ENCODE peak calls at places on chromosomes 5 and 9, in ten cellular contexts. One of them, this sample, is unnamed.

GRCh38 chr9:137586854-137587253 is 3.5 kb downstream of the ZMYND19 start:
- DNase-seq in GM23338: no peak
- DNase-seq in choroid plexus epithelial cell: no peak
- DNase-seq in spleen: no peak
- DNase-seq in transverse colon: no peak
- DNase-seq in astrocyte of the spinal cord: no peak
- DNase-seq in bronchial epithelial cell: no peak
- DNase-seq in IMR-90: no peak
- DNase-seq in hepatocyte: no peak
- DNase-seq in left lung: no peak
- DNase-seq in this sample: no peak

GRCh38 chr5:8676731-8677130 is 807.8 kb downstream of the MTRR start:
- DNase-seq in GM23338: no peak
- DNase-seq in choroid plexus epithelial cell: peak
- DNase-seq in spleen: no peak
- DNase-seq in transverse colon: no peak
- DNase-seq in astrocyte of the spinal cord: no peak
- DNase-seq in bronchial epithelial cell: no peak
- DNase-seq in IMR-90: peak
- DNase-seq in hepatocyte: no peak
- DNase-seq in left lung: no peak
- DNase-seq in this sample: no peak

GRCh38 chr9:97766610-97767009 is 69.5 kb upstream of the XPA start:
- DNase-seq in GM23338: no peak
- DNase-seq in choroid plexus epithelial cell: no peak
- DNase-seq in spleen: no peak
- DNase-seq in transverse colon: no peak
- DNase-seq in astrocyte of the spinal cord: no peak
- DNase-seq in bronchial epithelial cell: no peak
- DNase-seq in IMR-90: no peak
- DNase-seq in hepatocyte: no peak
- DNase-seq in left lung: no peak
- DNase-seq in this sample: no peak

GRCh38 chr9:15295761-15296405 is 11.1 kb downstream of the TTC39B start:
- DNase-seq in GM23338: no peak
- DNase-seq in choroid plexus epithelial cell: peak
- DNase-seq in spleen: no peak
- DNase-seq in transverse colon: peak
- DNase-seq in astrocyte of the spinal cord: peak
- DNase-seq in bronchial epithelial cell: peak
- DNase-seq in IMR-90: peak
- DNase-seq in hepatocyte: peak
- DNase-seq in left lung: no peak
- DNase-seq in this sample: no peak

GRCh38 chr9:133691191-133691590 is 47.0 kb downstream of the SARDH start:
- DNase-seq in GM23338: no peak
- DNase-seq in choroid plexus epithelial cell: no peak
- DNase-seq in spleen: peak
- DNase-seq in transverse colon: no peak
- DNase-seq in astrocyte of the spinal cord: no peak
- DNase-seq in bronchial epithelial cell: no peak
- DNase-seq in IMR-90: no peak
- DNase-seq in hepatocyte: no peak
- DNase-seq in left lung: no peak
- DNase-seq in this sample: no peak

GRCh38 chr9:89675403-89675771 is 70.6 kb downstream of the GADD45G start:
- DNase-seq in GM23338: no peak
- DNase-seq in choroid plexus epithelial cell: no peak
- DNase-seq in spleen: no peak
- DNase-seq in transverse colon: no peak
- DNase-seq in astrocyte of the spinal cord: no peak
- DNase-seq in bronchial epithelial cell: no peak
- DNase-seq in IMR-90: no peak
- DNase-seq in hepatocyte: no peak
- DNase-seq in left lung: no peak
- DNase-seq in this sample: no peak

GRCh38 chr9:128276008-128276573 is at the start of gene SWI5:
- DNase-seq in GM23338: peak
- DNase-seq in choroid plexus epithelial cell: peak
- DNase-seq in spleen: peak
- DNase-seq in transverse colon: peak
- DNase-seq in astrocyte of the spinal cord: peak
- DNase-seq in bronchial epithelial cell: peak
- DNase-seq in IMR-90: peak
- DNase-seq in hepatocyte: peak
- DNase-seq in left lung: peak
- DNase-seq in this sample: peak

GRCh38 chr9:95004452-95005275 is 278.2 kb downstream of the AOPEP start:
- DNase-seq in GM23338: peak
- DNase-seq in choroid plexus epithelial cell: no peak
- DNase-seq in spleen: peak
- DNase-seq in transverse colon: peak
- DNase-seq in astrocyte of the spinal cord: no peak
- DNase-seq in bronchial epithelial cell: no peak
- DNase-seq in IMR-90: no peak
- DNase-seq in hepatocyte: peak
- DNase-seq in left lung: peak
- DNase-seq in this sample: no peak

GRCh38 chr9:72052122-72052521 is 8.3 kb downstream of the C9orf57 start:
- DNase-seq in GM23338: no peak
- DNase-seq in choroid plexus epithelial cell: no peak
- DNase-seq in spleen: no peak
- DNase-seq in transverse colon: no peak
- DNase-seq in astrocyte of the spinal cord: no peak
- DNase-seq in bronchial epithelial cell: no peak
- DNase-seq in IMR-90: no peak
- DNase-seq in hepatocyte: no peak
- DNase-seq in left lung: no peak
- DNase-seq in this sample: no peak

GRCh38 chr9:102164247-102164646 is 425.8 kb upstream of the GRIN3A start:
- DNase-seq in GM23338: no peak
- DNase-seq in choroid plexus epithelial cell: no peak
- DNase-seq in spleen: no peak
- DNase-seq in transverse colon: no peak
- DNase-seq in astrocyte of the spinal cord: no peak
- DNase-seq in bronchial epithelial cell: no peak
- DNase-seq in IMR-90: no peak
- DNase-seq in hepatocyte: no peak
- DNase-seq in left lung: no peak
- DNase-seq in this sample: no peak
- TF ChIP-seq CTCF in GM23338: no peak
- TF ChIP-seq CTCF in choroid plexus epithelial cell: no peak
- TF ChIP-seq CTCF in spleen: no peak
- TF ChIP-seq CTCF in transverse colon: no peak
- TF ChIP-seq CTCF in astrocyte of the spinal cord: no peak
- TF ChIP-seq CTCF in bronchial epithelial cell: no peak
- TF ChIP-seq CTCF in IMR-90: no peak
- TF ChIP-seq CTCF in hepatocyte: no peak
- TF ChIP-seq CTCF in left lung: no peak
- TF ChIP-seq CTCF in this sample: no peak

GRCh38 chr9:21904776-21905175 is 89.4 kb downstream of the CDKN2A start:
- DNase-seq in GM23338: peak
- DNase-seq in choroid plexus epithelial cell: peak
- DNase-seq in spleen: no peak
- DNase-seq in transverse colon: no peak
- DNase-seq in astrocyte of the spinal cord: peak
- DNase-seq in bronchial epithelial cell: no peak
- DNase-seq in IMR-90: no peak
- DNase-seq in hepatocyte: no peak
- DNase-seq in left lung: no peak
- DNase-seq in this sample: no peak
- TF ChIP-seq CTCF in GM23338: peak
- TF ChIP-seq CTCF in choroid plexus epithelial cell: peak
- TF ChIP-seq CTCF in spleen: no peak
- TF ChIP-seq CTCF in transverse colon: no peak
- TF ChIP-seq CTCF in astrocyte of the spinal cord: peak
- TF ChIP-seq CTCF in bronchial epithelial cell: no peak
- TF ChIP-seq CTCF in IMR-90: no peak
- TF ChIP-seq CTCF in hepatocyte: no peak
- TF ChIP-seq CTCF in left lung: no peak
- TF ChIP-seq CTCF in this sample: peak

GRCh38 chr5:113660848-113661247 is 147.4 kb downstream of the YTHDC2 start:
- DNase-seq in GM23338: no peak
- DNase-seq in choroid plexus epithelial cell: no peak
- DNase-seq in spleen: no peak
- DNase-seq in transverse colon: no peak
- DNase-seq in astrocyte of the spinal cord: no peak
- DNase-seq in bronchial epithelial cell: no peak
- DNase-seq in IMR-90: no peak
- DNase-seq in hepatocyte: no peak
- DNase-seq in left lung: no peak
- DNase-seq in this sample: no peak

GRCh38 chr5:113663879-113664278 is 150.4 kb downstream of the YTHDC2 start:
- DNase-seq in GM23338: peak
- DNase-seq in choroid plexus epithelial cell: peak
- DNase-seq in spleen: no peak
- DNase-seq in transverse colon: peak
- DNase-seq in astrocyte of the spinal cord: peak
- DNase-seq in bronchial epithelial cell: peak
- DNase-seq in IMR-90: peak
- DNase-seq in hepatocyte: peak
- DNase-seq in left lung: no peak
- DNase-seq in this sample: peak
- TF ChIP-seq CTCF in GM23338: peak
- TF ChIP-seq CTCF in choroid plexus epithelial cell: peak
- TF ChIP-seq CTCF in spleen: no peak
- TF ChIP-seq CTCF in transverse colon: peak
- TF ChIP-seq CTCF in astrocyte of the spinal cord: peak
- TF ChIP-seq CTCF in bronchial epithelial cell: peak
- TF ChIP-seq CTCF in IMR-90: peak
- TF ChIP-seq CTCF in hepatocyte: peak
- TF ChIP-seq CTCF in left lung: no peak
- TF ChIP-seq CTCF in this sample: peak

GRCh38 chr5:65481635-65482271 is at the start of gene ADAMTS6:
- DNase-seq in GM23338: peak
- DNase-seq in choroid plexus epithelial cell: peak
- DNase-seq in spleen: peak
- DNase-seq in transverse colon: peak
- DNase-seq in astrocyte of the spinal cord: peak
- DNase-seq in bronchial epithelial cell: peak
- DNase-seq in IMR-90: peak
- DNase-seq in hepatocyte: peak
- DNase-seq in left lung: peak
- DNase-seq in this sample: peak

GRCh38 chr5:65479527-65479926 is 2.2 kb downstream of the ADAMTS6 start:
- DNase-seq in GM23338: no peak
- DNase-seq in choroid plexus epithelial cell: peak
- DNase-seq in spleen: no peak
- DNase-seq in transverse colon: no peak
- DNase-seq in astrocyte of the spinal cord: no peak
- DNase-seq in bronchial epithelial cell: no peak
- DNase-seq in IMR-90: no peak
- DNase-seq in hepatocyte: no peak
- DNase-seq in left lung: no peak
- DNase-seq in this sample: no peak

GRCh38 chr5:65481171-65481575 is 547 bp downstream of the ADAMTS6 start:
- DNase-seq in GM23338: no peak
- DNase-seq in choroid plexus epithelial cell: peak
- DNase-seq in spleen: no peak
- DNase-seq in transverse colon: no peak
- DNase-seq in astrocyte of the spinal cord: no peak
- DNase-seq in bronchial epithelial cell: peak
- DNase-seq in IMR-90: no peak
- DNase-seq in hepatocyte: peak
- DNase-seq in left lung: no peak
- DNase-seq in this sample: no peak

GRCh38 chr5:65482280-65482726 is 583 bp upstream of the ADAMTS6 start:
- DNase-seq in GM23338: no peak
- DNase-seq in choroid plexus epithelial cell: peak
- DNase-seq in spleen: no peak
- DNase-seq in transverse colon: no peak
- DNase-seq in astrocyte of the spinal cord: peak
- DNase-seq in bronchial epithelial cell: peak
- DNase-seq in IMR-90: peak
- DNase-seq in hepatocyte: peak
- DNase-seq in left lung: no peak
- DNase-seq in this sample: no peak

GRCh38 chr5:65480306-65480865 is 1.3 kb downstream of the ADAMTS6 start:
- DNase-seq in GM23338: peak
- DNase-seq in choroid plexus epithelial cell: peak
- DNase-seq in spleen: no peak
- DNase-seq in transverse colon: peak
- DNase-seq in astrocyte of the spinal cord: peak
- DNase-seq in bronchial epithelial cell: peak
- DNase-seq in IMR-90: peak
- DNase-seq in hepatocyte: peak
- DNase-seq in left lung: peak
- DNase-seq in this sample: peak
- TF ChIP-seq CTCF in GM23338: no peak
- TF ChIP-seq CTCF in choroid plexus epithelial cell: peak
- TF ChIP-seq CTCF in spleen: no peak
- TF ChIP-seq CTCF in transverse colon: no peak
- TF ChIP-seq CTCF in astrocyte of the spinal cord: no peak
- TF ChIP-seq CTCF in bronchial epithelial cell: no peak
- TF ChIP-seq CTCF in IMR-90: no peak
- TF ChIP-seq CTCF in hepatocyte: no peak
- TF ChIP-seq CTCF in left lung: no peak
- TF ChIP-seq CTCF in this sample: no peak